ENCODE peak calls at places on chromosomes 6 and 20, in six cellular contexts. O is OCI-LY7, A is heart left ventricle, V is lower lobe of right lung, P is tibial artery, N is ovary. B is an unnamed sample.
A peak's percentile ranks its signal among the peaks of the same experiment; 100 is the strongest.

GRCh38 chr6:35396991-35397390 is 54.6 kb downstream of the PPARD start:
- DNase-seq in O (no peak), A (no peak), V (no peak), P (no peak), N (peak; percentile 20), B (no peak)

GRCh38 chr6:89834884-89835792 is 5.5 kb downstream of the CASP8AP2 start:
- DNase-seq in O (peak; percentile 45), A (no peak), V (no peak), P (no peak), N (no peak), B (peak; percentile 61)

GRCh38 chr20:23399568-23400241 is 21.6 kb downstream of the NAPB start:
- DNase-seq in O (no peak), A (no peak), V (no peak), P (no peak), N (no peak), B (no peak)

GRCh38 chr6:143940011-143940597 is 68.0 kb downstream of the PLAGL1 start:
- DNase-seq in O (peak; percentile 63), A (no peak), V (no peak), P (no peak), N (no peak), B (peak; percentile 83)

GRCh38 chr20:1875762-1876161 is 19.4 kb upstream of the SIRPA start:
- DNase-seq in O (no peak), A (no peak), V (no peak), P (no peak), N (no peak), B (no peak)

GRCh38 chr20:7585126-7585679 is 355.1 kb downstream of the HAO1 start:
- DNase-seq in O (no peak), A (no peak), V (no peak), P (no peak), N (no peak), B (no peak)

GRCh38 chr6:155832596-155832995 is 377.0 kb upstream of the NOX3 start:
- DNase-seq in O (peak; percentile 12), A (no peak), V (no peak), P (no peak), N (no peak), B (no peak)

GRCh38 chr20:63939061-63939935 is 16.9 kb downstream of the UCKL1 start:
- DNase-seq in O (no peak), A (peak; percentile 21), V (no peak), P (no peak), N (no peak), B (no peak)

GRCh38 chr6:136066005-136066404 is 184.1 kb downstream of the MTFR2 start:
- DNase-seq in O (no peak), A (no peak), V (no peak), P (no peak), N (no peak), B (no peak)

GRCh38 chr6:106069478-106069877 is 16.7 kb upstream of the PRDM1 start:
- DNase-seq in O (no peak), A (no peak), V (no peak), P (no peak), N (peak; percentile 51), B (no peak)

GRCh38 chr20:14406495-14406894 is 69.1 kb upstream of the FLRT3 start:
- DNase-seq in O (no peak), A (no peak), V (no peak), P (no peak), N (no peak), B (no peak)

GRCh38 chr20:50019466-50020256 is 36.9 kb downstream of the SNAI1 start:
- DNase-seq in O (no peak), A (peak; percentile 70), V (no peak), P (no peak), N (no peak), B (no peak)

GRCh38 chr20:37408202-37408929 is 62.4 kb downstream of the SRC start:
- DNase-seq in O (no peak), A (no peak), V (no peak), P (no peak), N (no peak), B (no peak)

GRCh38 chr6:53956068-53956711 is 155.1 kb upstream of the MLIP start:
- DNase-seq in O (peak; percentile 5), A (peak; percentile 74), V (peak; percentile 67), P (peak; percentile 84), N (peak; percentile 52), B (peak; percentile 83)

GRCh38 chr6:170198298-170198697 is 92.6 kb downstream of the DLL1 start:
- DNase-seq in O (no peak), A (no peak), V (no peak), P (no peak), N (no peak), B (no peak)

GRCh38 chr6:34359438-34360158 is 32.9 kb downstream of the NUDT3 start:
- DNase-seq in O (no peak), A (no peak), V (no peak), P (no peak), N (no peak), B (no peak)

GRCh38 chr6:111480988-111481830 is 1.8 kb downstream of the REV3L start:
- DNase-seq in O (peak; percentile 27), A (no peak), V (no peak), P (no peak), N (no peak), B (no peak)

GRCh38 chr6:53492860-53493634 is 51.9 kb downstream of the GCLC start:
- DNase-seq in O (peak; percentile 61), A (no peak), V (no peak), P (no peak), N (no peak), B (no peak)

GRCh38 chr20:56581701-56582100 is 47.4 kb upstream of the TFAP2C start:
- DNase-seq in O (no peak), A (no peak), V (no peak), P (no peak), N (no peak), B (no peak)

GRCh38 chr20:4490595-4491280 is 231.0 kb upstream of the PRND start:
- DNase-seq in O (no peak), A (no peak), V (no peak), P (no peak), N (no peak), B (no peak)

GRCh38 chr6:12605888-12606345 is 110.7 kb upstream of the PHACTR1 start:
- DNase-seq in O (peak; percentile 86), A (peak; percentile 30), V (no peak), P (no peak), N (no peak), B (no peak)

GRCh38 chr6:134007077-134007476 is 45.3 kb downstream of the SLC2A12 start:
- DNase-seq in O (no peak), A (no peak), V (peak; percentile 69), P (no peak), N (no peak), B (no peak)

GRCh38 chr20:63530788-63531160 is 6.4 kb downstream of the PTK6 start:
- DNase-seq in O (no peak), A (peak; percentile 23), V (no peak), P (no peak), N (no peak), B (peak; percentile 89)

GRCh38 chr6:142927904-142928303 is 17.1 kb downstream of the HIVEP2 start:
- DNase-seq in O (peak; percentile 46), A (no peak), V (no peak), P (no peak), N (no peak), B (no peak)

GRCh38 chr20:38882600-38882999 is 43.6 kb upstream of the FAM83D start:
- DNase-seq in O (no peak), A (no peak), V (no peak), P (no peak), N (no peak), B (no peak)

DNA sequence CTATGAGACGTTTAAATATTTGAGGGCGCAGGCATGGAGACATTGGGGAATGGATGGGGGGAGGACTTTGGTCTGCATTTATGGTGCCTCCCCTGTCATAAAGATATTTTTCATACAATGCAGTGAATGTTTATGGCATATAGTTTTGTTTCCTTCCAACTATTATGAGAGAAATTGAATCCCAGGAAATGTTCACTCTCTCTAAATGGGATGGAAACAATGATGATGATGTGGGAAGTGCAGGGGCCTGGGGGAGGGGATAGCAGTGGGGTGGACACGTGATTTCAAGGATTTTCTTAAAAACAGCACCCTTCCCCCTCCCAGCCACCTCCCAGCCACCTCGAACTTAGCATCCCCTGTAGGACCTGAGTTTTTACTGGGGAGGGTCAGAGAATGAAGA is 69.9 kb downstream of the TOX2 start:
- DNase-seq in O (no peak), A (no peak), V (no peak), P (no peak), N (no peak), B (no peak)
- H3K4me1 ChIP-seq in O (no peaks in the 10 kb centered on the region), A (no peaks in the 10 kb centered on the region), V (peaks cover 23% of the 10 kb centered on the region), P (no peaks in the 10 kb centered on the region), N (no peaks in the 10 kb centered on the region), B (no peaks in the 10 kb centered on the region)

DNA sequence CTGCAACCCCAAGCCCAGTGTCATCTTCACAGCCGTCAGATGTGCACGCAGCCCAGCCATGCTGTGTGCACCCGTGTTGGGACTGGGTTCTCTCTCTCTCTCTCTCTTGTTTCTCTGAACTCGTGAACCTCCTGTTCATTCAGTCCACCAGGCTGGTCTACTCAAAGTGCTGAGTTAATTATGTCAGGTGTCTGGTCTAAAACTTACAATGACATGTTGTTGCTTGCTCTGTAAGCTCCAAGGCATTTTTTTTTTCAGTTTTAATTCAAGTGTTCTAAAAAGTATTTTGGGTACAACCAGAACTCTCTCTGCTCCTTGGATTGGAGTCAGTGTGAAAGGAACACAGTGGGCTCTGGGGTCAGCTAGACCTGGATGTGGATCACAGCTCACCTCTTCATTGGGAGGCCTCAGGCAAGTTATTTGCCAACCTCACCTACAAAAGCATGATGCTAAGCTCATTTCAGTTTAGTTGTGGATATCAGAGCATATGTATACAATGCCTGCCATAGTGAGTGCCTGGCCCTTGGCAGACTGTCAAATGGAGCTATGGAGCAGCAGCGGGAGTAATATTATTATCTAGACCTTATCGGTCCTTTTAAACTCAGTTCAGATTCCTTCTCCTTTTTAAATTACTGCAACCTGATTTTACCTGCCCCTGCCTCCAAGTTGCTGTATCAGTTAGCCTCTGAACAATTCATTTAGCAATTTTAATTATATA is 59.5 kb downstream of the PLEKHG1 start:
- DNase-seq in O (no peak), A (no peak), V (no peak), P (no peak), N (no peak), B (no peak)
- TF ChIP-seq CTCF in O (no peak), A (no peak), V (no peak), P (no peak), N (no peak), B (no peak)

GRCh38 chr6:158815915-158816314 is 3.3 kb downstream of the EZR start:
- DNase-seq in O (no peak), A (no peak), V (no peak), P (no peak), N (no peak), B (no peak)

GRCh38 chr6:158813032-158813431 is 6.1 kb downstream of the EZR start:
- DNase-seq in O (no peak), A (no peak), V (no peak), P (no peak), N (no peak), B (no peak)

GRCh38 chr6:158817298-158818007 is 1.7 kb downstream of the EZR start:
- DNase-seq in O (peak; percentile 58), A (peak; percentile 78), V (peak; percentile 82), P (no peak), N (peak; percentile 32), B (peak; percentile 83)

GRCh38 chr6:158816329-158816728 is 2.8 kb downstream of the EZR start:
- DNase-seq in O (peak; percentile 55), A (no peak), V (no peak), P (no peak), N (no peak), B (no peak)

GRCh38 chr6:158815379-158815724 is 3.8 kb downstream of the EZR start:
- DNase-seq in O (no peak), A (no peak), V (no peak), P (no peak), N (no peak), B (no peak)
- H3K4me1 ChIP-seq in O (peaks cover 64% of the 10 kb centered on the region), A (peaks cover 70% of the 10 kb centered on the region), V (peaks cover 61% of the 10 kb centered on the region), P (peaks cover 29% of the 10 kb centered on the region), N (peaks cover 14% of the 10 kb centered on the region), B (no peaks in the 10 kb centered on the region)

GRCh38 chr6:147366290-147366689 is 142.2 kb upstream of the SAMD5 start:
- DNase-seq in O (no peak), A (no peak), V (no peak), P (no peak), N (no peak), B (no peak)
- TF ChIP-seq CTCF in O (no peak), A (no peak), V (no peak), P (no peak), N (no peak), B (no peak)